ENCODE peak calls at places on chromosomes 1 and 21, in six cellular contexts. Y is SK-N-SH, M is K562, B is H1, A is HepG2, J is GM12878. I is an unnamed sample.

GRCh38 chr1:237012789-237013383 is 8.6 kb upstream of the MT1HL1 start:
- DNase-seq in Y (peak), M (peak), B (no peak), A (peak), J (no peak), I (no peak)

GRCh38 chr1:17553970-17554369 is 14.5 kb downstream of the ARHGEF10L start:
- DNase-seq in Y (no peak), M (no peak), B (no peak), A (no peak), J (peak), I (no peak)

GRCh38 chr1:72037745-72038343 is 244.5 kb downstream of the NEGR1 start:
- DNase-seq in Y (no peak), M (peak), B (no peak), A (peak), J (no peak), I (peak)

GRCh38 chr1:209714338-209714737 is 9.7 kb downstream of the HSD11B1 start:
- DNase-seq in Y (no peak), M (no peak), B (no peak), A (no peak), J (no peak), I (no peak)

GRCh38 chr1:31151402-31151801 is 85.9 kb upstream of the PUM1 start:
- DNase-seq in Y (no peak), M (no peak), B (no peak), A (no peak), J (no peak), I (no peak)

GRCh38 chr1:198361373-198361772 is 179.1 kb downstream of the ATP6V1G3 start:
- DNase-seq in Y (no peak), M (no peak), B (no peak), A (no peak), J (no peak), I (no peak)

GRCh38 chr1:26360051-26360806 is 6.3 kb upstream of the CRYBG2 start:
- DNase-seq in Y (peak), M (no peak), B (peak), A (no peak), J (no peak), I (no peak)

GRCh38 chr1:11990303-11991032 is 10.2 kb downstream of the MFN2 start:
- DNase-seq in Y (no peak), M (no peak), B (no peak), A (peak), J (no peak), I (no peak)

GRCh38 chr1:48200166-48200900 is 22.2 kb upstream of the SLC5A9 start:
- DNase-seq in Y (no peak), M (no peak), B (no peak), A (no peak), J (no peak), I (no peak)

GRCh38 chr1:175572932-175573871 is 170.2 kb downstream of the TNR start:
- DNase-seq in Y (peak), M (no peak), B (no peak), A (no peak), J (no peak), I (no peak)

GRCh38 chr1:182229907-182230522 is 161.6 kb downstream of the GLUL start:
- DNase-seq in Y (peak), M (no peak), B (no peak), A (no peak), J (no peak), I (no peak)

GRCh38 chr1:169508432-169509338 is 22.9 kb upstream of the SLC19A2 start:
- DNase-seq in Y (no peak), M (peak), B (no peak), A (peak), J (no peak), I (no peak)

GRCh38 chr1:239308701-239309333 is 77.6 kb upstream of the CHRM3 start:
- DNase-seq in Y (peak), M (no peak), B (peak), A (no peak), J (no peak), I (no peak)

GRCh38 chr1:52153898-52154297 is 12.0 kb downstream of the ZFYVE9 start:
- DNase-seq in Y (no peak), M (no peak), B (no peak), A (no peak), J (no peak), I (no peak)

GRCh38 chr1:162021124-162021523 is 2.5 kb downstream of the OLFML2B start:
- DNase-seq in Y (no peak), M (no peak), B (no peak), A (no peak), J (no peak), I (no peak)

GRCh38 chr1:230500063-230500462 is 73.9 kb upstream of the PGBD5 start:
- DNase-seq in Y (no peak), M (no peak), B (no peak), A (no peak), J (no peak), I (no peak)

GRCh38 chr1:200969726-200970521 is 53.6 kb downstream of the KIF21B start:
- DNase-seq in Y (no peak), M (no peak), B (no peak), A (no peak), J (peak), I (no peak)

GRCh38 chr1:61079898-61080336 is 2.4 kb upstream of the NFIA start:
- DNase-seq in Y (peak), M (peak), B (peak), A (peak), J (no peak), I (peak)

GRCh38 chr1:33435096-33435820 is 4.4 kb upstream of the PHC2 start:
- DNase-seq in Y (no peak), M (no peak), B (no peak), A (no peak), J (no peak), I (no peak)

GRCh38 chr1:203930343-203930742 is 68.9 kb downstream of the SNRPE start:
- DNase-seq in Y (no peak), M (no peak), B (no peak), A (no peak), J (no peak), I (peak)

GRCh38 chr1:209863766-209864485 is 36.2 kb downstream of the UTP25 start:
- DNase-seq in Y (no peak), M (no peak), B (no peak), A (no peak), J (no peak), I (no peak)

GRCh38 chr1:233114159-233114558 is 163.7 kb downstream of the NTPCR start:
- DNase-seq in Y (no peak), M (no peak), B (no peak), A (no peak), J (no peak), I (peak)

GRCh38 chr1:22738522-22738921 is 27.9 kb downstream of the EPHB2 start:
- DNase-seq in Y (no peak), M (no peak), B (no peak), A (no peak), J (no peak), I (no peak)

GRCh38 chr1:72946901-72947505 is 664.7 kb upstream of the NEGR1 start:
- DNase-seq in Y (no peak), M (no peak), B (no peak), A (no peak), J (no peak), I (no peak)

GRCh38 chr1:192263436-192263835 is 53.4 kb upstream of the RGS21 start:
- DNase-seq in Y (no peak), M (no peak), B (no peak), A (no peak), J (no peak), I (no peak)

GRCh38 chr1:59169703-59170102 is 127.2 kb upstream of the FGGY start:
- DNase-seq in Y (no peak), M (no peak), B (no peak), A (no peak), J (no peak), I (no peak)

GRCh38 chr1:160774886-160775719 is 20.9 kb upstream of the LY9 start:
- DNase-seq in Y (no peak), M (no peak), B (no peak), A (no peak), J (no peak), I (no peak)

GRCh38 chr21:36134820-36135390 is at the start of gene CBR3:
- DNase-seq in Y (peak), M (no peak), B (no peak), A (no peak), J (no peak), I (no peak)

GRCh38 chr21:34668803-34669148 is at the start of gene CLIC6:
- DNase-seq in Y (no peak), M (no peak), B (no peak), A (no peak), J (no peak), I (no peak)

GRCh38 chr1:81800741-81801031 is at the start of gene ADGRL2:
- DNase-seq in Y (peak), M (no peak), B (no peak), A (no peak), J (no peak), I (no peak)

GRCh38 chr1:54069792-54070548 is 16.6 kb downstream of the TCEANC2 start:
- DNase-seq in Y (peak), M (peak), B (no peak), A (peak), J (no peak), I (no peak)

GRCh38 chr1:224106568-224107281 is 7.2 kb upstream of the FBXO28 start:
- DNase-seq in Y (peak), M (no peak), B (peak), A (peak), J (no peak), I (peak)

GRCh38 chr1:53669511-53670191 is 69.3 kb downstream of the GLIS1 start:
- DNase-seq in Y (peak), M (no peak), B (no peak), A (no peak), J (no peak), I (no peak)

GRCh38 chr1:224433671-224434446 is 738 bp downstream of the WDR26 start:
- DNase-seq in Y (peak), M (no peak), B (peak), A (no peak), J (no peak), I (peak)

GRCh38 chr1:38502772-38503171 is 356.8 kb downstream of the RRAGC start:
- DNase-seq in Y (no peak), M (no peak), B (peak), A (no peak), J (no peak), I (no peak)

GRCh38 chr21:42830456-42831455 is 48.6 kb downstream of the WDR4 start:
- DNase-seq in Y (no peak), M (peak), B (peak), A (no peak), J (no peak), I (no peak)

GRCh38 chr21:25589905-25590304 is 17.4 kb downstream of the MRPL39 start:
- DNase-seq in Y (no peak), M (no peak), B (no peak), A (no peak), J (no peak), I (no peak)

GRCh38 chr1:219144659-219145313 is 28.9 kb upstream of the LYPLAL1 start:
- DNase-seq in Y (no peak), M (no peak), B (no peak), A (no peak), J (no peak), I (no peak)

GRCh38 chr1:219140308-219140877 is 33.3 kb upstream of the LYPLAL1 start:
- DNase-seq in Y (peak), M (no peak), B (no peak), A (no peak), J (no peak), I (no peak)

GRCh38 chr1:219138747-219139146 is 34.9 kb upstream of the LYPLAL1 start:
- DNase-seq in Y (no peak), M (no peak), B (no peak), A (no peak), J (no peak), I (no peak)

GRCh38 chr1:219147571-219148019 is 26.1 kb upstream of the LYPLAL1 start:
- DNase-seq in Y (no peak), M (peak), B (no peak), A (no peak), J (no peak), I (no peak)

DNA sequence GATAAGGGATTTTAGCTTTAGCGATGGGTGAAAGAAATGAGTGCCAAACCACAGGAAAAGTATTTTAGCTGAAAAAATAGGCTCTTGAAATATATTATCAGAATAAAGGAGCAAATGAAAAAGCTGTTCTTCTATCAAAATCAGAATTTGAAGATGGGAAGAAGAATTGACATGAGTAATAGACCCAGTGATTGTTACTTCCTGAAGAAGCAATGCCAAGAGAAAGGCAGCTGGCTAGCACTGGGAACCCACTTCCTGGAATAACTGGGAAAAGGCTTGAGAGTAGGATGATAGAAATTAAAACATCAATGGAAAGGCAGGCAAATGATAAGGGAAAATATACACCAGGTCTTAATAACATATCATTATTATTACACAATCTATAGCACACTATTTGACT is 29.9 kb upstream of the LYPLAL1 start:
- DNase-seq in Y (no peak), M (no peak), B (no peak), A (no peak), J (no peak), I (no peak)
- TF ChIP-seq GABPA in Y (no peak), M (no peak), B (no peak), A (no peak), J (no peak), I (no peak)

GRCh38 chr1:92877081-92877711 is 45.4 kb downstream of the RPL5 start:
- DNase-seq in Y (peak), M (no peak), B (no peak), A (no peak), J (no peak), I (no peak)

GRCh38 chr1:92876351-92876750 is 44.5 kb downstream of the RPL5 start:
- DNase-seq in Y (no peak), M (no peak), B (no peak), A (no peak), J (no peak), I (no peak)

GRCh38 chr1:92870591-92870990 is 38.8 kb downstream of the RPL5 start:
- DNase-seq in Y (no peak), M (no peak), B (no peak), A (no peak), J (no peak), I (no peak)

GRCh38 chr1:92874987-92875386 is 43.1 kb downstream of the RPL5 start:
- DNase-seq in Y (no peak), M (no peak), B (no peak), A (no peak), J (no peak), I (no peak)

DNA sequence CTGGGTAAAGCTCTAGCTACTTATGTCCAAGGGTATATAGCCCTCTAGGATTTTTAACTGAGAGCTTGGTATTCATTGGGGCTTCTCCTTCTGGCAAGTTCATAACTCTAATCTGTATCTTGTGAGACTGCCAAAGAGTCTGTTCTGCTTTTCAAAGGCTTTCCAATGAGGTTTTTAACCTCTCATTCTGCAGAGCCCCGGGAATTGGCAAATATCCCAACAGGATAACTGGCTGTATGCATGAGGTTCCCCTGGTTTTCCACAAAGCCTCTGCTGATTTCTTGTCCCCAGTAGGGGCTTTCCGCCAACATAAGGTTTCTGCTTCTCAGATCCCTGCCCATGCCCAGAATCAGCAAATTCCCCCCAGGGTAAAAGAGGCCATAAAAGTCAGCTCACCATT is 40.9 kb downstream of the RPL5 start:
- DNase-seq in Y (no peak), M (no peak), B (no peak), A (no peak), J (no peak), I (no peak)
- TF ChIP-seq GABPA in Y (no peak), M (no peak), B (no peak), A (no peak), J (no peak), I (no peak)

DNA sequence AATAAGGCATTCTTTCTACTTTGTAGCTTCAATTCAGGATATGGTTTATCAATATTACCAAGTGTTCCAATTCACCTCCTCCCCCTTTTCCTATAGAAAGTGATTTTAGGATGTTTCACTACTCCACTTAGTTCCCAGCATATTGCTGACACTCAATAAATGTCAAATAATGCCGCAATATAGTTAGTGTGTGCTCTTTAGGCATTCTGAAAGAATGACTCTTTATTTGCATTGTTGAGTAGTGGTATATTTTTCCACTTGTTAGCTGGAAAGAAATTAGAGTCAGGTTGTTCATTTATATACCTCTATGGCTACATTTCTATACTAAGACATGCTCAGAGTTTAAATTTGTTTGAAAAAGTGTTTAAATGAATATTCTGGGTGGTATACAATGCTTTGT is 154.6 kb upstream of the C1orf105 start:
- DNase-seq in Y (no peak), M (no peak), B (no peak), A (no peak), J (no peak), I (no peak)
- TF ChIP-seq GABPA in Y (no peak), M (no peak), B (no peak), A (no peak), J (no peak), I (no peak)

GRCh38 chr1:40380817-40381216 is 7.3 kb downstream of the SMAP2 start:
- DNase-seq in Y (no peak), M (no peak), B (no peak), A (no peak), J (no peak), I (no peak)

GRCh38 chr1:40382110-40382464 is 8.6 kb downstream of the SMAP2 start:
- DNase-seq in Y (no peak), M (no peak), B (no peak), A (no peak), J (no peak), I (no peak)

GRCh38 chr1:40379785-40380452 is 6.4 kb downstream of the SMAP2 start:
- DNase-seq in Y (no peak), M (no peak), B (no peak), A (no peak), J (no peak), I (no peak)

GRCh38 chr1:40382601-40383000 is 9.1 kb downstream of the SMAP2 start:
- DNase-seq in Y (no peak), M (no peak), B (no peak), A (no peak), J (no peak), I (no peak)

DNA sequence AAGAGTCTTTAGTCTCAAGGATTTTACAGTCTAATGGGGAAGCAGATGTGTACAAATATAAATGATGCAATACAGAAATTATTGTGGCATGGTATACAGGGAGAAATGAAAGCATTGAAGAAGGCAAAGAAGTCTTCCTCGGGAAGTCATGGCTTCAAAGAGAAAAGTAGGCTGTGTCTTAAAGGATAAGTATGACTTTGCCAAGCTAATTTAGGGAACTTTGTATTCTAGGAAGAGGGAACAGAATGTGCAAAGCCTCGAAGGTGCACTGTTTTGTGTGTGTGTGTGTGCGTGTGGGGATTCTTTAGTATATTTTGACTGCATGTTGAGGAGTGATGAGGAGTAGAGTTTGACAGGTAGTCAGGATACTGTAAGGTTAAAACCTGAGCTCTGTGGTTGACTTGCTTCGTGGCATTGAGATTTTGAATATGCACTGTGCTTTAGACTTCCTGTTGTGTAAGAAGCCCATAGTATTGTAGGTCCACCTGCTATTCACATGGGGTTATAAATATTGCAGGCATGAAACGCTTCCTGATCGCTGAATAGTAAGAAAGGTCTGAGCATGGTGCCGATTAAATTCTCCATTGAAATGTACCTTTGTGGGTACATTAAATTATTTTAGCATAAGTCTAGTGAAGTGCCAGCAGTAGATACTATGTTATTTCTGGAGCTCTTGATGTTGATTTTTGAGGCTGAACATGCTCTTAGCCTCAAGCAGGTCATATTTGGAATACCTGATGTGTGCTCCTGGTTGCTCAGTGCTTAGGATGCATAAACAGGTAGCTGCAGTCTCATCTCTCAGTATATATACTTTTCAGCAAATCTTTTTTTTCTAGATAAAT is 8.0 kb downstream of the SMAP2 start:
- DNase-seq in Y (no peak), M (no peak), B (no peak), A (no peak), J (no peak), I (peak)
- TF ChIP-seq GABPA in Y (no peak), M (peak), B (no peak), A (no peak), J (no peak), I (no peak)

GRCh38 chr1:41658444-41659158 is 174.1 kb upstream of the EDN2 start:
- DNase-seq in Y (peak), M (no peak), B (no peak), A (no peak), J (no peak), I (peak)

GRCh38 chr1:41659159-41659495 is 174.6 kb upstream of the EDN2 start:
- DNase-seq in Y (no peak), M (no peak), B (no peak), A (no peak), J (no peak), I (no peak)

GRCh38 chr1:41656088-41656487 is 171.6 kb upstream of the EDN2 start:
- DNase-seq in Y (no peak), M (no peak), B (no peak), A (no peak), J (no peak), I (no peak)

GRCh38 chr1:41657101-41657500 is 172.6 kb upstream of the EDN2 start:
- DNase-seq in Y (no peak), M (no peak), B (no peak), A (no peak), J (no peak), I (no peak)

GRCh38 chr1:41657679-41658078 is 173.2 kb upstream of the EDN2 start:
- DNase-seq in Y (no peak), M (no peak), B (no peak), A (no peak), J (no peak), I (no peak)
- TF ChIP-seq GABPA in Y (no peak), M (no peak), B (no peak), A (no peak), J (no peak), I (no peak)

GRCh38 chr1:228463559-228464455 is 23.4 kb upstream of the RNF187 start:
- DNase-seq in Y (peak), M (peak), B (peak), A (no peak), J (no peak), I (no peak)
- TF ChIP-seq GABPA in Y (no peak), M (peak), B (no peak), A (no peak), J (no peak), I (no peak)